ENCODE peak calls at places on chromosomes 11 and 22, in ten cellular contexts. C, N, H, U, B, D, O, T, J and W are unnamed samples.

GRCh38 chr11:131297441-131297840 is 73.0 kb upstream of the NTM start:
- DNase-seq in T (no peak), H (no peak), O (no peak), B (no peak), D (no peak), N (no peak), J (no peak), C (no peak), U (no peak), W (no peak)

GRCh38 chr11:78833237-78833636 is 258.6 kb upstream of the NARS2 start:
- DNase-seq in C (no peak), O (no peak), U (peak), H (no peak), N (no peak), B (no peak), D (no peak), J (no peak), T (no peak), W (no peak)

GRCh38 chr22:41398921-41399320 is 17.2 kb downstream of the TEF start:
- DNase-seq in O (no peak), C (no peak), J (no peak), H (no peak), U (no peak), T (no peak), D (no peak), B (no peak), N (no peak), W (no peak)

GRCh38 chr11:44475114-44475686 is 90.3 kb upstream of the CD82 start:
- DNase-seq in H (peak), J (no peak), N (no peak), T (no peak), U (no peak), O (no peak), D (no peak), B (no peak), C (no peak), W (no peak)

GRCh38 chr11:76735218-76735480 is 48.0 kb upstream of the TSKU start:
- DNase-seq in C (no peak), H (peak), T (no peak), N (no peak), J (no peak), O (no peak), B (no peak), U (no peak), D (no peak), W (no peak)

GRCh38 chr11:45662665-45663485 is 2.5 kb downstream of the CHST1 start:
- DNase-seq in J (peak), B (no peak), C (peak), N (no peak), T (peak), H (no peak), D (peak), U (peak), O (no peak), W (peak)

GRCh38 chr11:20894296-20894695 is 224.9 kb downstream of the NELL1 start:
- DNase-seq in J (no peak), N (no peak), T (no peak), U (no peak), O (no peak), C (no peak), H (no peak), D (no peak), B (no peak), W (no peak)

GRCh38 chr11:8698379-8698851 is 15.8 kb downstream of the RPL27A start:
- DNase-seq in J (no peak), O (no peak), U (no peak), N (no peak), C (no peak), T (no peak), B (no peak), H (no peak), D (no peak), W (no peak)

GRCh38 chr22:36486619-36487384 is 5.4 kb upstream of the TXN2 start:
- DNase-seq in B (no peak), H (peak), U (peak), N (peak), J (peak), O (peak), T (no peak), D (no peak), C (no peak), W (no peak)

GRCh38 chr11:95229199-95230053 is 1.6 kb downstream of the SESN3 start:
- DNase-seq in J (peak), B (no peak), T (no peak), O (peak), N (no peak), H (peak), U (no peak), C (no peak), D (no peak), W (no peak)

GRCh38 chr11:73950869-73951710 is at the start of gene DNAJB13:
- DNase-seq in D (no peak), N (peak), H (peak), U (peak), O (peak), T (no peak), J (peak), C (peak), B (no peak), W (no peak)

GRCh38 chr22:23533328-23533762 is 46.7 kb downstream of the IGLL1 start:
- DNase-seq in H (peak), N (no peak), D (no peak), O (peak), T (no peak), B (no peak), J (peak), C (peak), U (no peak), W (no peak)

GRCh38 chr11:46695345-46696211 is 4.8 kb downstream of the ARHGAP1 start:
- DNase-seq in B (no peak), C (no peak), J (no peak), U (no peak), D (no peak), N (no peak), T (no peak), O (no peak), H (no peak), W (no peak)

GRCh38 chr11:6611092-6612007 is 666 bp downstream of the TAF10 start:
- DNase-seq in D (no peak), C (no peak), N (peak), B (no peak), H (no peak), O (peak), T (no peak), U (peak), J (peak), W (no peak)

GRCh38 chr11:65047581-65048422 is 6.8 kb downstream of the SAC3D1 start:
- DNase-seq in H (no peak), D (no peak), B (peak), T (no peak), U (no peak), J (peak), C (no peak), O (no peak), N (no peak), W (no peak)

GRCh38 chr11:130465259-130465658 is 16.8 kb downstream of the ADAMTS15 start:
- DNase-seq in J (peak), B (no peak), H (no peak), O (peak), T (no peak), D (no peak), U (no peak), N (no peak), C (no peak), W (no peak)

GRCh38 chr22:21949569-21949918 is 3.1 kb downstream of the PPM1F start:
- DNase-seq in O (no peak), T (no peak), U (no peak), J (no peak), H (no peak), N (no peak), C (no peak), B (no peak), D (no peak), W (no peak)

DNA sequence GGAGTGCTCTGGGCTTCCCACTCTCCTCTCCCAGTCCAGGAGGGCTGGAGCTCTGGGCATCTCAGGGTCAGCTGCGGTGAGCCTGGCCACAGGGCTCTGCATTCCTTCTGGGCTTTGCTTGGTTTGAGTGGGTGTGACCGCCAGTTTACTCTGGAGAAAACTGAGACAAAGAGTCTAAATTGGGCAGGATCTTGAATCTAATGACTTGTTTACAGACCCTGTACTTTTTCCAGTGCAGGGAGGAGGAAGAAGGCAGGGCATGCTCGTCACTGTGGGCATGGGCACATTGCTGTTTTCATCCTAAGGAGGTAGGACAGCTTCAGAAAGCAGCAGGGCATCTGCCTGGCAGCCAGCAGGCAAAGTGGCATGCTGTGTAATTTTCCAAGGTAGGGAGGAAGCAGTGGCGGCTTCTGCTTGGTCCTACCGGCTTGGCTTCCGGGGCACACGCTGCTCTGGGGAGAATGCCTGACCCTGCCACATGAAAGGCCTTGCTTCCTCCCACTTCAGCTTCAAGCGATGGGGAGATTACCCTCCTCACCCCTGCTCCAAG is 22.9 kb downstream of the FLI1 start:
- DNase-seq in H (no peak), C (no peak), N (peak), T (no peak), O (no peak), U (no peak), B (no peak), J (peak), D (no peak), W (no peak)
- H3K4me3 ChIP-seq in H (no peak), C (no peak), N (no peak), T (no peak), O (no peak), U (no peak), B (no peak), J (no peak), D (peak), W (no peak)

DNA sequence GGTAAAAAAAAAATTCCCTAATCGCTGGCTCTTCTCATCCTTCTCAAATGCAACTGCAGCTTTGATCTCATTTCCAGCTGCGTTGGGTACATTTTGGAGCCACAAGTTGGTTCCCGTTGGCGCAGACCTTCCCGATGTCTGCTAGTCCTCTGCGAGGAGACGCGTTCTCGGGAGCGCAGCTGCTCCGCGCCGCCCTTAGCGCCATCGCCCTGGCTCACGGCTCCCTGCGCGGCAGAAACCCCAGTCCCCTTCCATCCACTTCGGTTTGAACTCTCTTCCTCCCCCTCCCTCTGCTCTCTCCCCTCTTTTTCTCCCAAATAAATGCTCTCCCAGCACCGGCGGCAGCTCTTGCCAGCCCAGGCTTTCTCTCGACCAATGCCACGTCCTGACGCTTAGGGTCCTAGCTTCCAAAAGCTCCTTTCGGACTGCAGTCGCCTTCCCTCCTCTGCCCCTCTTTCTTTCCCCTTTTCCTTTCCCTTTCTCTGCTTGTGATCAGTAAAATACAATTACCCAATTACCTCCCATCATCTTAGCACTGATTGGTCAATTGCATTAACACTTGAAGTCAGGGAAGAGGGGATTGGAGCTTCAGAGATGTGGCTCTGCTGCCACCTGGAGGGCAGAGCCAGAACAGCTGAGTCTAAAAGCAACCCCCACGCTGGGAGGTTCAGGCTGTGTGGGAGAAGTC is 1165.7 kb downstream of the LRRC4C start:
- DNase-seq in U (peak), T (peak), O (peak), H (peak), D (no peak), B (peak), C (peak), N (peak), J (peak), W (peak)
- H3K4me3 ChIP-seq in U (peak), T (peak), O (peak), H (peak), D (peak), B (peak), C (peak), N (peak), J (peak), W (peak)

GRCh38 chr11:133966147-133966546 is 9.4 kb upstream of the IGSF9B start:
- DNase-seq in U (no peak), C (no peak), D (no peak), T (no peak), O (no peak), N (no peak), H (no peak), B (no peak), J (no peak), W (no peak)

GRCh38 chr11:133967599-133968238 is 11.0 kb upstream of the IGSF9B start:
- DNase-seq in D (no peak), C (no peak), H (no peak), O (no peak), U (no peak), N (no peak), J (no peak), T (no peak), B (no peak), W (no peak)

GRCh38 chr11:133964946-133965632 is 8.3 kb upstream of the IGSF9B start:
- DNase-seq in U (no peak), D (no peak), T (no peak), J (peak), H (no peak), C (no peak), O (no peak), N (no peak), B (no peak), W (no peak)

GRCh38 chr11:133968300-133968699 is 11.5 kb upstream of the IGSF9B start:
- DNase-seq in N (no peak), H (peak), D (no peak), B (no peak), J (no peak), O (no peak), C (no peak), U (no peak), T (no peak), W (no peak)

DNA sequence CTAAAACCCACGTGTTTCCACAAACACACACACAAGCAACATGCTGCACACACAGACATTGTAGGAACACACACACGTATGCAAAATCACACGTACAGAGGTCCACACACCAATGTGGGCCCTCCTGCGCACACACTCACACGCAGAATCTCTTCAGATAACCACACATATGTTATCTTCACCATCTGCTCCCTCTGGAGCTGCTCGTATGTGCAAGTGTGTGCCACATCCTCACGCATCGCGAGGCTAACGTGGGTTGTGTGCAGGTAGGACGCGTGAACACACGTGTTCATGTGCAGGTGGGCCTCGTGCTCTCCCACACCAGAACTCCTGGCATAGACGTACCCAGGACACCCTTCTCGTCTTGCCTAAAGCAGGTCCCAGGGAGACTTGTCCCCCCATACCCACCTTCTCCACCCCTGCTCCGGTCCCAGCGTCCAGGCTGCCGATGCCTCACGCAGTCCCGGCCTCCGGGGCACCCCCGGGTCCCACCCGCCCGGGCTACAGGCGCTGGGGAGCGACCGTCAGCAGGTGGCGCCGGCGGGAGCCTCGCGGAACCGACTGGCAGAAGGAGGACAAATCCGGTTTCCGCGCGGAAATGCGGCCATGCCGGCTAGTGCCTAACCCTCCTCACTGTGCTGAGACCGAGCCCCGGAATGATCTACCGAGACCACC is 10.3 kb upstream of the IGSF9B start:
- DNase-seq in N (peak), U (peak), J (peak), O (no peak), D (no peak), H (peak), T (no peak), B (no peak), C (peak), W (no peak)
- H3K4me3 ChIP-seq in N (no peak), U (no peak), J (no peak), O (no peak), D (peak), H (no peak), T (no peak), B (peak), C (no peak), W (no peak)

GRCh38 chr11:18366286-18366685 is 28.1 kb upstream of the LDHA start:
- DNase-seq in B (no peak), N (no peak), O (no peak), U (no peak), T (no peak), H (no peak), J (no peak), C (no peak), D (no peak), W (no peak)

GRCh38 chr11:18369398-18369797 is 25.0 kb upstream of the LDHA start:
- DNase-seq in O (no peak), T (no peak), C (no peak), H (no peak), J (no peak), D (no peak), N (no peak), B (no peak), U (no peak), W (no peak)

GRCh38 chr11:18368236-18368635 is 26.1 kb upstream of the LDHA start:
- DNase-seq in T (no peak), D (no peak), U (no peak), O (peak), N (no peak), C (no peak), J (peak), H (no peak), B (no peak), W (peak)

GRCh38 chr11:18365736-18366135 is 28.6 kb upstream of the LDHA start:
- DNase-seq in C (no peak), B (no peak), T (no peak), O (no peak), N (no peak), U (no peak), H (no peak), J (no peak), D (no peak), W (no peak)

GRCh38 chr11:18367431-18367830 is 26.9 kb upstream of the LDHA start:
- DNase-seq in C (no peak), D (no peak), B (no peak), H (no peak), N (no peak), J (peak), T (no peak), U (no peak), O (peak), W (peak)
- H3K4me3 ChIP-seq in C (no peak), D (no peak), B (no peak), H (no peak), N (no peak), J (no peak), T (no peak), U (no peak), O (no peak), W (no peak)